ENCODE peak calls at places on chromosomes 5 and 9, in nine cellular contexts. Z is stimulated activated CD4-positive, alpha-beta T cell treated with anti-CD3 and anti-CD28 coated beads, Interleukin-2, amount 100 ng/mL, for 24 hours; W is aorta; A is activated CD8-positive, alpha-beta memory T cell treated with anti-CD3 and anti-CD28 coated beads for 1 hour; G is erythroblast; D is tibial nerve; K is NCI-H748 treated with DMSO at 0.1 percent for 48 hours; E is HTR-8/SVneo; U is HT1080. F is an unnamed sample.

GRCh38 chr5:134161712-134162395 is 14.9 kb downstream of the SKP1 start:
- DNase-seq in K (no peak), Z (no peak), G (no peak), E (no peak), D (no peak), W (no peak), A (no peak), U (no peak), F (no peak)

GRCh38 chr9:115350548-115350947 is 232.6 kb upstream of the TNC start:
- DNase-seq in G (no peak), K (no peak), A (no peak), U (no peak), W (no peak), E (no peak), D (no peak), Z (no peak), F (no peak)

GRCh38 chr5:179318193-179318955 is 26.9 kb downstream of the ADAMTS2 start:
- DNase-seq in A (no peak), D (no peak), G (no peak), Z (no peak), W (peak; percentile 42), K (no peak), U (no peak), E (no peak), F (no peak)

GRCh38 chr5:61617039-61617438 is 285.0 kb downstream of the ZSWIM6 start:
- DNase-seq in D (no peak), E (no peak), U (no peak), A (no peak), K (no peak), W (no peak), G (no peak), Z (no peak), F (no peak)

GRCh38 chr9:130672466-130672865 is 8.1 kb downstream of the PRDM12 start:
- DNase-seq in E (no peak), W (no peak), K (no peak), G (no peak), A (no peak), Z (no peak), U (no peak), D (no peak), F (no peak)

GRCh38 chr9:36163840-36164175 is 5.4 kb upstream of the CCIN start:
- DNase-seq in Z (no peak), G (no peak), U (peak; percentile 24), W (no peak), A (no peak), D (no peak), E (no peak), K (no peak), F (no peak)

GRCh38 chr5:132472431-132472830 is 18.1 kb downstream of the IRF1 start:
- DNase-seq in Z (no peak), K (no peak), D (no peak), U (no peak), E (no peak), A (no peak), G (no peak), W (no peak), F (no peak)

GRCh38 chr5:35185518-35185917 is 44.8 kb downstream of the PRLR start:
- DNase-seq in E (no peak), D (no peak), K (no peak), Z (no peak), A (no peak), U (no peak), W (no peak), G (no peak), F (no peak)

GRCh38 chr5:111967463-111967862 is 210.5 kb upstream of the NREP start:
- DNase-seq in U (no peak), A (no peak), D (no peak), Z (no peak), K (no peak), E (no peak), G (no peak), W (no peak), F (no peak)

GRCh38 chr9:108117775-108118174 is 628.2 kb upstream of the KLF4 start:
- DNase-seq in K (no peak), G (no peak), A (no peak), E (no peak), Z (no peak), D (no peak), U (no peak), W (no peak), F (no peak)

GRCh38 chr5:173282916-173283315 is 45.3 kb downstream of the STC2 start:
- DNase-seq in U (no peak), D (no peak), K (no peak), W (no peak), G (no peak), A (no peak), E (no peak), Z (no peak), F (no peak)

GRCh38 chr9:134112561-134112960 is 23.3 kb upstream of the WDR5 start:
- DNase-seq in D (no peak), U (no peak), Z (no peak), A (no peak), E (no peak), K (no peak), W (no peak), G (no peak), F (no peak)

GRCh38 chr9:78101247-78101646 is 69.6 kb upstream of the GNAQ start:
- DNase-seq in Z (no peak), D (no peak), G (no peak), W (no peak), K (no peak), U (no peak), A (no peak), E (no peak), F (no peak)

GRCh38 chr5:67875637-67876036 is 339.9 kb upstream of the PIK3R1 start:
- DNase-seq in Z (no peak), D (no peak), A (no peak), W (no peak), K (no peak), E (no peak), G (no peak), U (no peak), F (no peak)

GRCh38 chr9:127463891-127464290 is 12.6 kb downstream of the LRSAM1 start:
- DNase-seq in U (no peak), Z (no peak), K (no peak), D (no peak), E (no peak), W (no peak), G (no peak), A (no peak), F (no peak)

GRCh38 chr5:178068293-178068692 is 45.0 kb upstream of the N4BP3 start:
- DNase-seq in W (no peak), K (peak; percentile 60), G (no peak), A (no peak), Z (no peak), D (no peak), U (no peak), E (no peak), F (no peak)

GRCh38 chr5:10977011-10977410 is 216.0 kb upstream of the DAP start:
- DNase-seq in D (no peak), Z (no peak), U (no peak), W (no peak), A (no peak), E (no peak), G (no peak), K (no peak), F (no peak)

GRCh38 chr5:122170630-122171029 is 41.3 kb downstream of the ZNF474 start:
- DNase-seq in A (no peak), E (no peak), Z (no peak), W (no peak), D (no peak), G (no peak), U (peak; percentile 47), K (no peak), F (no peak)

GRCh38 chr5:98454904-98455303 is 318.6 kb upstream of the RGMB start:
- DNase-seq in U (peak; percentile 93), G (no peak), E (peak; percentile 59), D (no peak), W (no peak), Z (no peak), A (no peak), K (no peak), F (no peak)

GRCh38 chr5:141534492-141535213 is 45.8 kb downstream of the PCDHGC5 start:
- DNase-seq in E (no peak), A (no peak), K (no peak), W (no peak), Z (no peak), D (no peak), U (no peak), G (no peak), F (no peak)

GRCh38 chr5:107455111-107455544 is 215.6 kb downstream of the EFNA5 start:
- DNase-seq in W (no peak), G (no peak), D (no peak), A (no peak), U (peak; percentile 69), Z (no peak), K (no peak), E (no peak), F (no peak)

GRCh38 chr5:143355710-143356109 is 47.8 kb downstream of the NR3C1 start:
- DNase-seq in E (peak; percentile 87), W (peak; percentile 74), D (peak; percentile 22), A (peak; percentile 39), Z (peak; percentile 54), G (peak; percentile 97), U (peak; percentile 79), K (peak; percentile 15), F (no peak)

GRCh38 chr9:135663857-135664256 is 748 bp downstream of the LCN9 start:
- DNase-seq in W (no peak), D (no peak), K (no peak), Z (no peak), A (no peak), E (no peak), G (no peak), U (no peak), F (no peak)